ENCODE peak calls at places on chromosomes 3 and 15, in six cellular contexts. G, J, Z, R, T and S are unnamed samples.

GRCh38 chr3:51704511-51704950 is 2.3 kb upstream of the GRM2 start:
- DNase-seq in Z (no peak), T (no peak), G (no peak), J (no peak), R (no peak), S (peak; percentile 73)

GRCh38 chr15:85810075-85810474 is 15.3 kb upstream of the KLHL25 start:
- DNase-seq in G (no peak), Z (no peak), T (no peak), R (no peak), J (no peak), S (no peak)

GRCh38 chr15:62928996-62929350 is 113.6 kb upstream of the TPM1 start:
- DNase-seq in J (no peak), G (peak; percentile 90), Z (no peak), R (peak; percentile 92), T (no peak), S (no peak)

GRCh38 chr15:60006203-60006782 is 2.2 kb downstream of the FOXB1 start:
- DNase-seq in J (peak; percentile 23), G (no peak), Z (peak; percentile 81), T (no peak), R (peak; percentile 2), S (no peak)

GRCh38 chr3:190385835-190386688 is 1.9 kb upstream of the CLDN16 start:
- DNase-seq in J (no peak), R (peak; percentile 98), T (no peak), G (peak; percentile 94), Z (no peak), S (no peak)

GRCh38 chr15:43749690-43750345 is 3.6 kb downstream of the PDIA3 start:
- DNase-seq in R (no peak), J (no peak), G (peak; percentile 7), T (no peak), Z (no peak), S (no peak)

GRCh38 chr15:62299541-62299940 is 134.5 kb upstream of the C2CD4B start:
- DNase-seq in T (no peak), J (no peak), Z (no peak), G (no peak), R (no peak), S (no peak)

GRCh38 chr3:43996379-43997301 is 245.0 kb upstream of the TOPAZ1 start:
- DNase-seq in G (peak; percentile 63), Z (peak; percentile 62), J (no peak), R (no peak), T (no peak), S (no peak)

GRCh38 chr3:126886217-126886616 is 96.7 kb upstream of the PLXNA1 start:
- DNase-seq in J (no peak), G (no peak), R (peak; percentile 36), Z (no peak), T (no peak), S (no peak)

GRCh38 chr3:58131101-58131500 is 79.7 kb downstream of the DNASE1L3 start:
- DNase-seq in Z (no peak), R (no peak), J (no peak), G (no peak), T (no peak), S (no peak)

GRCh38 chr3:62415312-62415791 is 42.0 kb upstream of the FEZF2 start:
- DNase-seq in J (no peak), Z (peak; percentile 23), G (no peak), R (no peak), T (no peak), S (no peak)

GRCh38 chr3:14718539-14718938 is 43.6 kb downstream of the C3orf20 start:
- DNase-seq in T (no peak), G (no peak), Z (no peak), J (no peak), R (no peak), S (no peak)

GRCh38 chr3:173411288-173412064 is 13.9 kb downstream of the NLGN1 start:
- DNase-seq in T (no peak), G (peak; percentile 70), R (peak; percentile 51), J (no peak), Z (no peak), S (no peak)

GRCh38 chr3:50057756-50058155 is 31.0 kb upstream of the RBM5 start:
- DNase-seq in Z (no peak), G (no peak), T (no peak), J (no peak), R (no peak), S (no peak)

GRCh38 chr3:23294770-23295387 is 91.8 kb downstream of the UBE2E2 start:
- DNase-seq in R (no peak), Z (no peak), J (no peak), G (no peak), T (no peak), S (no peak)

GRCh38 chr3:99918720-99919119 is 101.1 kb downstream of the CMSS1 start:
- DNase-seq in Z (no peak), T (no peak), G (no peak), R (peak; percentile 13), J (no peak), S (no peak)

GRCh38 chr3:37824954-37825328 is 36.7 kb upstream of the CTDSPL start:
- DNase-seq in J (no peak), T (no peak), G (no peak), Z (no peak), R (no peak), S (no peak)

GRCh38 chr3:184733181-184733580 is 21.3 kb upstream of the MAGEF1 start:
- DNase-seq in Z (no peak), R (no peak), J (no peak), T (no peak), G (no peak), S (no peak)
- TF ChIP-seq CTCF in Z (no peak), R (no peak), J (no peak), T (no peak), G (no peak), S (no peak)

DNA sequence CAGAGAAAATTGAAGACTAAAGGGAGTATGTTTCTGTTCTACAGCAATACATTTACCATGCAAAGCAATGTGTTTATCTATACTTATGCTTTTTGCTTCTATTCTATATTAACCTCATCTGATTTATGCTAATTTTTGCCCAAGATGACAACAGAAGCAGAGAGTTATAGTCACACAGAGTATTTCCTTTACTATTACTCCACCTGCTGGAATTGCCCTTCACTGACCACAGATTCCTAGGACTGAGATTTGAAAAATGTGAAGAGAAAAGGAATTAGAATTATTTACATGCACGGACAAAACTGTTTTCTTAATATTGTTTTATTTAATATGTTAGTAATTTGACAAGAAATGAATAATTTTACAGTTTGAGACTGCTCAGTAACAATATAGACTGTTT is 745.6 kb downstream of the VGLL3 start:
- DNase-seq in Z (no peak), R (no peak), G (no peak), J (no peak), T (no peak), S (no peak)
- TF ChIP-seq CTCF in Z (peak; percentile 43), R (no peak), G (peak; percentile 30), J (no peak), T (no peak), S (peak; percentile 78)

GRCh38 chr15:79853492-79854328 is 43.1 kb downstream of the MTHFS start:
- DNase-seq in T (peak; percentile 53), J (peak; percentile 50), G (peak; percentile 88), Z (peak; percentile 65), R (peak; percentile 93), S (no peak)

GRCh38 chr15:79863886-79864285 is 32.9 kb downstream of the MTHFS start:
- DNase-seq in G (peak; percentile 25), Z (no peak), J (no peak), R (peak; percentile 65), T (no peak), S (no peak)

DNA sequence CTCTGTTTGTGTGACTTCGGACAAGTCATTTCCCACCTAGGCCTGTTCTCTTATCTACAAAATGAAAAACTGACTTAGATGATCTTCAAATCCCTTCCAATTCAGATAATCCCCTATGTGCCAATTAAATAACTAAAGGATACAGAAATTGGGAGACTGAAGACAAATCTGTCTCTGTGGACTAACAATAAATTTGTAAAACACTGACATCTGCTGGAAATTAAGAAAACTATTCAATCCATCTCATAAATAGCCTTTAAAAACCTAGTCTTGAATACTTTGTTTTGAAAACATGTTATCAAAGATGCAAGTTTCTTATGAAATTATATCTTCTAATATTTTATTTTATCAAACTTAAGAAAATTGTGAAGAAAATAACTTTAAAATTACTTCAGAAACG is 38.3 kb downstream of the MTHFS start:
- DNase-seq in T (no peak), Z (no peak), R (no peak), G (no peak), J (no peak), S (no peak)
- TF ChIP-seq CTCF in T (no peak), Z (no peak), R (peak; percentile 30), G (peak; percentile 4), J (no peak), S (peak; percentile 80)

GRCh38 chr15:98909968-98910885 is 97.4 kb downstream of the PGPEP1L start:
- DNase-seq in Z (no peak), R (no peak), G (no peak), T (peak; percentile 70), J (no peak), S (no peak)

GRCh38 chr15:98917417-98917816 is 90.2 kb downstream of the PGPEP1L start:
- DNase-seq in R (no peak), T (no peak), G (no peak), Z (no peak), J (no peak), S (no peak)

GRCh38 chr15:98920091-98920880 is 87.3 kb downstream of the PGPEP1L start:
- DNase-seq in R (no peak), J (no peak), Z (no peak), T (no peak), G (no peak), S (no peak)

GRCh38 chr15:98916826-98917225 is 90.8 kb downstream of the PGPEP1L start:
- DNase-seq in T (no peak), Z (no peak), G (no peak), J (no peak), R (no peak), S (no peak)

DNA sequence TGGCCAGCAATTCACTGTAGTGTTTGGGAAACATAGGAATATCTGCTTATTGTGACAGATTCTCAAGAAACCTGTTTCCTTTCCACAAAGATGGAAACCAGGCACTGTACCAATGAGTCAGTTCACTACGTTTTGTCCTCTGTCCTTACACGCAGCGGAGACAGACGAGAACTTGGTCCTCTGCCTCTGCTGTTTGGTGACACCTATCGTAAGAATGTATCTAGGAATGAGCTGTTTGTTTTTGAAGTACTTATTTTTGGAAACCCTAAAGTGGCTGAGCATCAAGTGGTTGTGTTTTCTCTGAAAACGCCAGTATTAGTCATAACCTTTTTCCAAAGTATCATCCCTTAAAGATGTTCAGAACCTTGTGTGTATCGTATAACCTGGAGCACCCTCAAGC is 93.0 kb downstream of the PGPEP1L start:
- DNase-seq in J (no peak), Z (no peak), T (no peak), G (peak; percentile 83), R (peak; percentile 99), S (no peak)
- TF ChIP-seq CTCF in J (no peak), Z (no peak), T (no peak), G (no peak), R (peak; percentile 15), S (peak; percentile 65)